ENCODE peak calls at places on chromosomes 5 and 9, in six cellular contexts. One of them, this sample, is unnamed.

GRCh38 chr5:150338546-150338945 is 19.0 kb upstream of the TCOF1 start:
- DNase-seq in caudate nucleus: no peak
- DNase-seq in mesendoderm: no peak
- DNase-seq in PC-9: no peak
- DNase-seq in heart left ventricle: no peak
- DNase-seq in tibial artery: no peak
- DNase-seq in this sample: no peak

GRCh38 chr5:2093859-2094615 is 211.3 kb upstream of the IRX4 start:
- DNase-seq in caudate nucleus: no peak
- DNase-seq in mesendoderm: no peak
- DNase-seq in PC-9: no peak
- DNase-seq in heart left ventricle: no peak
- DNase-seq in tibial artery: peak; percentile 51
- DNase-seq in this sample: peak; percentile 89

GRCh38 chr9:89660286-89660685 is 55.5 kb downstream of the GADD45G start:
- DNase-seq in caudate nucleus: no peak
- DNase-seq in mesendoderm: no peak
- DNase-seq in PC-9: no peak
- DNase-seq in heart left ventricle: no peak
- DNase-seq in tibial artery: no peak
- DNase-seq in this sample: no peak

GRCh38 chr9:114603183-114603582 is 7.9 kb upstream of the TMEM268 start:
- DNase-seq in caudate nucleus: no peak
- DNase-seq in mesendoderm: no peak
- DNase-seq in PC-9: no peak
- DNase-seq in heart left ventricle: no peak
- DNase-seq in tibial artery: no peak
- DNase-seq in this sample: peak; percentile 47

GRCh38 chr9:93826905-93827544 is 128.1 kb downstream of the BARX1 start:
- DNase-seq in caudate nucleus: no peak
- DNase-seq in mesendoderm: no peak
- DNase-seq in PC-9: no peak
- DNase-seq in heart left ventricle: no peak
- DNase-seq in tibial artery: no peak
- DNase-seq in this sample: no peak

GRCh38 chr9:33125871-33126822 is 41.0 kb downstream of the B4GALT1 start:
- DNase-seq in caudate nucleus: no peak
- DNase-seq in mesendoderm: no peak
- DNase-seq in PC-9: no peak
- DNase-seq in heart left ventricle: peak; percentile 14
- DNase-seq in tibial artery: no peak
- DNase-seq in this sample: peak; percentile 51

GRCh38 chr5:68383888-68384310 is 168.3 kb downstream of the PIK3R1 start:
- DNase-seq in caudate nucleus: no peak
- DNase-seq in mesendoderm: no peak
- DNase-seq in PC-9: no peak
- DNase-seq in heart left ventricle: no peak
- DNase-seq in tibial artery: no peak
- DNase-seq in this sample: peak; percentile 53

GRCh38 chr9:128927731-128928411 is 7.1 kb downstream of the PHYHD1 start:
- DNase-seq in caudate nucleus: no peak
- DNase-seq in mesendoderm: peak; percentile 80
- DNase-seq in PC-9: peak; percentile 70
- DNase-seq in heart left ventricle: peak; percentile 60
- DNase-seq in tibial artery: no peak
- DNase-seq in this sample: no peak

GRCh38 chr9:109468927-109469326 is 29.2 kb downstream of the PTPN3 start:
- DNase-seq in caudate nucleus: no peak
- DNase-seq in mesendoderm: no peak
- DNase-seq in PC-9: no peak
- DNase-seq in heart left ventricle: no peak
- DNase-seq in tibial artery: no peak
- DNase-seq in this sample: no peak

GRCh38 chr5:77743181-77743580 is 33.0 kb downstream of the TBCA start:
- DNase-seq in caudate nucleus: no peak
- DNase-seq in mesendoderm: no peak
- DNase-seq in PC-9: no peak
- DNase-seq in heart left ventricle: no peak
- DNase-seq in tibial artery: no peak
- DNase-seq in this sample: no peak

GRCh38 chr5:99019812-99020697 is 91.2 kb upstream of the CHD1 start:
- DNase-seq in caudate nucleus: no peak
- DNase-seq in mesendoderm: no peak
- DNase-seq in PC-9: no peak
- DNase-seq in heart left ventricle: no peak
- DNase-seq in tibial artery: no peak
- DNase-seq in this sample: peak; percentile 59

GRCh38 chr5:135964670-135965320 is 10.0 kb upstream of the LECT2 start:
- DNase-seq in caudate nucleus: no peak
- DNase-seq in mesendoderm: no peak
- DNase-seq in PC-9: no peak
- DNase-seq in heart left ventricle: no peak
- DNase-seq in tibial artery: no peak
- DNase-seq in this sample: peak; percentile 17

GRCh38 chr5:150619359-150620230 is 20.9 kb upstream of the SYNPO start:
- DNase-seq in caudate nucleus: no peak
- DNase-seq in mesendoderm: no peak
- DNase-seq in PC-9: no peak
- DNase-seq in heart left ventricle: peak; percentile 80
- DNase-seq in tibial artery: peak; percentile 72
- DNase-seq in this sample: no peak

GRCh38 chr9:124483481-124483880 is 23.7 kb downstream of the NR5A1 start:
- DNase-seq in caudate nucleus: no peak
- DNase-seq in mesendoderm: no peak
- DNase-seq in PC-9: no peak
- DNase-seq in heart left ventricle: peak; percentile 13
- DNase-seq in tibial artery: no peak
- DNase-seq in this sample: no peak

GRCh38 chr5:14980698-14981097 is 109.1 kb upstream of the ANKH start:
- DNase-seq in caudate nucleus: no peak
- DNase-seq in mesendoderm: no peak
- DNase-seq in PC-9: no peak
- DNase-seq in heart left ventricle: no peak
- DNase-seq in tibial artery: no peak
- DNase-seq in this sample: no peak

GRCh38 chr5:16076657-16077056 is 102.9 kb downstream of the MARCHF11 start:
- DNase-seq in caudate nucleus: no peak
- DNase-seq in mesendoderm: no peak
- DNase-seq in PC-9: no peak
- DNase-seq in heart left ventricle: no peak
- DNase-seq in tibial artery: no peak
- DNase-seq in this sample: no peak

GRCh38 chr5:112228672-112229071 is 190.4 kb downstream of the EPB41L4A start:
- DNase-seq in caudate nucleus: no peak
- DNase-seq in mesendoderm: peak; percentile 45
- DNase-seq in PC-9: peak; percentile 91
- DNase-seq in heart left ventricle: peak; percentile 92
- DNase-seq in tibial artery: peak; percentile 57
- DNase-seq in this sample: peak; percentile 46

GRCh38 chr5:157046041-157046440 is 12.9 kb downstream of the HAVCR1 start:
- DNase-seq in caudate nucleus: no peak
- DNase-seq in mesendoderm: peak; percentile 70
- DNase-seq in PC-9: peak; percentile 10
- DNase-seq in heart left ventricle: peak; percentile 74
- DNase-seq in tibial artery: no peak
- DNase-seq in this sample: no peak

GRCh38 chr5:93809430-93809829 is 68.0 kb upstream of the POU5F2 start:
- DNase-seq in caudate nucleus: no peak
- DNase-seq in mesendoderm: no peak
- DNase-seq in PC-9: no peak
- DNase-seq in heart left ventricle: no peak
- DNase-seq in tibial artery: no peak
- DNase-seq in this sample: no peak

GRCh38 chr9:129318121-129319075 is 140.3 kb upstream of the IER5L start:
- DNase-seq in caudate nucleus: no peak
- DNase-seq in mesendoderm: no peak
- DNase-seq in PC-9: no peak
- DNase-seq in heart left ventricle: peak; percentile 55
- DNase-seq in tibial artery: peak; percentile 51
- DNase-seq in this sample: no peak

GRCh38 chr5:3339092-3339797 is 256.4 kb upstream of the IRX1 start:
- DNase-seq in caudate nucleus: no peak
- DNase-seq in mesendoderm: no peak
- DNase-seq in PC-9: no peak
- DNase-seq in heart left ventricle: no peak
- DNase-seq in tibial artery: no peak
- DNase-seq in this sample: no peak

GRCh38 chr5:150662731-150663516 is 1.9 kb downstream of the MYOZ3 start:
- DNase-seq in caudate nucleus: no peak
- DNase-seq in mesendoderm: peak; percentile 19
- DNase-seq in PC-9: no peak
- DNase-seq in heart left ventricle: no peak
- DNase-seq in tibial artery: no peak
- DNase-seq in this sample: no peak

GRCh38 chr5:134438268-134438622 is 26.6 kb upstream of the CDKN2AIPNL start:
- DNase-seq in caudate nucleus: no peak
- DNase-seq in mesendoderm: no peak
- DNase-seq in PC-9: no peak
- DNase-seq in heart left ventricle: no peak
- DNase-seq in tibial artery: no peak
- DNase-seq in this sample: peak; percentile 21

GRCh38 chr9:124340219-124341069 is 74.8 kb downstream of the PSMB7 start:
- DNase-seq in caudate nucleus: no peak
- DNase-seq in mesendoderm: no peak
- DNase-seq in PC-9: no peak
- DNase-seq in heart left ventricle: no peak
- DNase-seq in tibial artery: no peak
- DNase-seq in this sample: no peak

GRCh38 chr9:110650991-110651411 is 17.6 kb upstream of the MUSK start:
- DNase-seq in caudate nucleus: no peak
- DNase-seq in mesendoderm: no peak
- DNase-seq in PC-9: no peak
- DNase-seq in heart left ventricle: no peak
- DNase-seq in tibial artery: peak; percentile 37
- DNase-seq in this sample: no peak

GRCh38 chr5:178590924-178591423 is 781 bp upstream of the COL23A1 start:
- DNase-seq in caudate nucleus: no peak
- DNase-seq in mesendoderm: no peak
- DNase-seq in PC-9: no peak
- DNase-seq in heart left ventricle: no peak
- DNase-seq in tibial artery: no peak
- DNase-seq in this sample: peak; percentile 89

DNA sequence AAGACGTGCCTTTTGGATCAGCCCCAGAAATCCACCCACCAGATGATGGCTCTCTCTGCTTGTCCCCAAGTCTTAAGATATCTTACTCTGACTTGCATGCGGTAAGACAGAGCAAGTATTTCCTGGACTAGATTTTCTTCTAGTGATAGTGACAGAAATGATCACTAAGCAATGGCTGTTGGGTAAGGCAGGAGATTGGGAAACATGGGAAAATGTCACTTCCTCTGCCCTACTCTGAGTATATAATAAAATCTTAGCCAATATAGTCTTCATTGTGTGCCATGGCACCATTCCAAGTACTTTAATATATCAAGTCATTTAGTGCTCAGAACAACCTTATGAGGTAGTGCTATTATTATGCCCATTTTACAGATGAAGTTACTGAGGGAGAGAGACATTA is 31.0 kb upstream of the GNA14 start:
- DNase-seq in caudate nucleus: no peak
- DNase-seq in mesendoderm: no peak
- DNase-seq in PC-9: no peak
- DNase-seq in heart left ventricle: no peak
- DNase-seq in tibial artery: no peak
- DNase-seq in this sample: no peak
- H3K27ac ChIP-seq in caudate nucleus: no peak overlapping the region
- H3K27ac ChIP-seq in mesendoderm: no peak overlapping the region
- H3K27ac ChIP-seq in PC-9: no peak overlapping the region
- H3K27ac ChIP-seq in heart left ventricle: no peak overlapping the region
- H3K27ac ChIP-seq in tibial artery: no peak overlapping the region
- H3K27ac ChIP-seq in this sample: no peak overlapping the region

GRCh38 chr9:134403292-134403681 is 77.0 kb downstream of the RXRA start:
- DNase-seq in caudate nucleus: no peak
- DNase-seq in mesendoderm: no peak
- DNase-seq in PC-9: no peak
- DNase-seq in heart left ventricle: peak; percentile 88
- DNase-seq in tibial artery: peak; percentile 43
- DNase-seq in this sample: no peak
- H3K27ac ChIP-seq in caudate nucleus: peak overlapping the region; percentile 61
- H3K27ac ChIP-seq in mesendoderm: no peak overlapping the region
- H3K27ac ChIP-seq in PC-9: no peak overlapping the region
- H3K27ac ChIP-seq in heart left ventricle: peak overlapping the region; percentile 87
- H3K27ac ChIP-seq in tibial artery: peak overlapping the region; percentile 81
- H3K27ac ChIP-seq in this sample: no peak overlapping the region

DNA sequence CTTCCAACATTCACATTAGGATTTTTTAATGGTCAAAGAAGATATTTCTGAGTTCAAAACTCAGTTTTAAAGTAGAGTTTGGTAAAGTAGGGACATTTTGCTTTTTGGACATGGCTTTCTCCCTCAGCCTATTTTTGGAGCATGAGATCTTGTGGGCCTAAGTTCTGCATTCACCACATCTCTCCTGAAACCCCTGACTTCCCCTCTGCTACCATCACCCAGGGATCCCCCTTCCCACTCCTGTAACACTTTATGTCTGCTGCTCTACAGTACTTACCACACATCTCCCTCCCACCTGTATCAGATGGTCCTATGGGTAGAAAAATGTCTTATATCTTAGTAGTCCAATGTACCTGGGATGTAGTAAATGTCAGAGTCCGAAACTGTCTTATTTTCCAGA is 48.2 kb upstream of the JAK2 start:
- DNase-seq in caudate nucleus: no peak
- DNase-seq in mesendoderm: no peak
- DNase-seq in PC-9: no peak
- DNase-seq in heart left ventricle: no peak
- DNase-seq in tibial artery: no peak
- DNase-seq in this sample: no peak
- H3K27ac ChIP-seq in caudate nucleus: no peak overlapping the region
- H3K27ac ChIP-seq in mesendoderm: no peak overlapping the region
- H3K27ac ChIP-seq in PC-9: no peak overlapping the region
- H3K27ac ChIP-seq in heart left ventricle: peak overlapping the region; percentile 30
- H3K27ac ChIP-seq in tibial artery: peak overlapping the region; percentile 28
- H3K27ac ChIP-seq in this sample: no peak overlapping the region

DNA sequence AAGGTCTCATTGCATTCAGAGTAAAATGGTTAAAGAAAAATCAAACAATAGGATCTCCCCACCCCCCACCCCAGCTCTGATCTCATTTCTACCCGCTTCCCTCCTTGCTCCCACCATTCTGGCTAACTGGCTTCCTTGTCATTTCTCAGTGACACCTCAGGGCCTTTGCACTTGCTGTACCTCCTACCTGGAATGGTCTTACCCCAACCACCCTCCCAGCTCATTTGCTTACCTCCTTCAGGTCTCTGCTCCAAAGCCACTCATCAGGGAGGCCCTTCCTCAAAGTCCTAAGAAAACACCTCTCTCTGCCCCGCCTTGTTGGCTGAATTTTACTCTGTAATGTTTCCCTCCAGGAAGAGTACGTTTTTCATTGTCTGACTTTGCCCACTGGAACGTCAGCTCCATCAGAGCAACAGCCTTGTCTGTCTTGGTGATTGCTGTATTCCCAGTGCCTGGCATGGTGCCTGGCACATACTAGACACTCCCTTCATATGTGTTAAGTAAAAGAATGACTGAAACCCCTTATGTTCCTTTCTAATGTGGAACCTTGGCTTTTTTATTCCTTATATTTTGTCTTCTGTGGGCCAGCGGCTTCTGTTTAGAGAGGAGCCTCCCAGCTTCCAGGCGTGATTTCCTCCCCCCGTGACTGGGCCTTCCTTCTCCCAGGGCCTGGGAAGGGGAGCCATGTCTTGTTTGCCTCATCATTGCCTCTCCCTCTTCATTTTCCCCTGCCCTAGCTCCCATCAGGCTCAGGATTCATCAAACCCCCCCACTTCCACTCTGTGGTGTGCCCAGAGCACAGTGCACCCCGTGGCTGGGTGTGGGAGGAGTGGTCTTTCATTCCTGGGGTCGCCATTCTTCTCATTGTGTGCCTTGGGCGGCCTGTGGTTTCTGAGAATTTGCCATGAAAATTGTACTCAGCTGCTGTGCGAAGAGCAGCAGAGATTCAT is 27.0 kb downstream of the NEURL1B start:
- DNase-seq in caudate nucleus: no peak
- DNase-seq in mesendoderm: no peak
- DNase-seq in PC-9: no peak
- DNase-seq in heart left ventricle: no peak
- DNase-seq in tibial artery: no peak
- DNase-seq in this sample: no peak
- H3K27ac ChIP-seq in caudate nucleus: no peak overlapping the region
- H3K27ac ChIP-seq in mesendoderm: no peak overlapping the region
- H3K27ac ChIP-seq in PC-9: no peak overlapping the region
- H3K27ac ChIP-seq in heart left ventricle: peak overlapping the region; percentile 49
- H3K27ac ChIP-seq in tibial artery: peak overlapping the region; percentile 36
- H3K27ac ChIP-seq in this sample: no peak overlapping the region